ENCODE peak calls at places on chromosome X, in four cellular contexts. H is lower lobe of right lung, F is A549, K is tibial artery. T is an unnamed sample.
A peak's percentile ranks its signal among the peaks of the same experiment; 100 is the strongest.

GRCh38 chrX:57453901-57454300 is 137.9 kb upstream of the ZXDB start:
- DNase-seq in F (peak; percentile 37), K (no peak), H (no peak), T (no peak)

GRCh38 chrX:63283331-63283730 is 67.8 kb downstream of the SPIN4 start:
- DNase-seq in H (no peak), K (no peak), F (no peak), T (no peak)

GRCh38 chrX:104315555-104315954 is 60.8 kb upstream of the ESX1 start:
- DNase-seq in H (no peak), K (no peak), F (peak; percentile 20), T (no peak)

GRCh38 chrX:134172588-134173259 is 64.3 kb upstream of the CCDC160 start:
- DNase-seq in H (peak; percentile 48), F (peak; percentile 1), K (peak; percentile 54), T (no peak)

GRCh38 chrX:41291309-41291708 is 42.7 kb upstream of the DDX3X start:
- DNase-seq in F (no peak), K (no peak), H (no peak), T (no peak)

GRCh38 chrX:56564921-56565861 is 1.8 kb downstream of the UBQLN2 start:
- DNase-seq in F (peak; percentile 2), K (no peak), H (no peak), T (no peak)

GRCh38 chrX:2463973-2464676 is 36.7 kb downstream of the DHRSX start:
- DNase-seq in H (peak; percentile 14), K (no peak), F (peak; percentile 99), T (no peak)

GRCh38 chrX:108299101-108299591 is 139.1 kb downstream of the COL4A6 start:
- DNase-seq in H (no peak), F (peak; percentile 24), K (no peak), T (no peak)

GRCh38 chrX:20545538-20545937 is 278.8 kb upstream of the RPS6KA3 start:
- DNase-seq in H (no peak), K (no peak), F (no peak), T (no peak)

GRCh38 chrX:100750901-100751300 is 19.0 kb upstream of the SYTL4 start:
- DNase-seq in K (no peak), F (no peak), H (no peak), T (no peak)

GRCh38 chrX:97211070-97211469 is 327.4 kb downstream of the RPA4 start:
- DNase-seq in F (no peak), K (no peak), H (no peak), T (no peak)

GRCh38 chrX:154396948-154397887 is 959 bp upstream of the RPL10 start:
- DNase-seq in H (peak; percentile 86), K (peak; percentile 87), F (peak; percentile 82), T (peak; percentile 60)

GRCh38 chrX:10087391-10087790 is 69.4 kb upstream of the CLCN4 start:
- DNase-seq in F (no peak), H (no peak), K (no peak), T (no peak)

GRCh38 chrX:34140816-34141215 is 8.7 kb upstream of the FAM47A start:
- DNase-seq in H (no peak), K (no peak), F (no peak), T (no peak)

GRCh38 chrX:135449637-135450550 is 28.1 kb downstream of the SMIM10L2A start:
- DNase-seq in H (no peak), F (no peak), K (no peak), T (no peak)

GRCh38 chrX:76127341-76127740 is 45.5 kb upstream of the PBDC1 start:
- DNase-seq in F (no peak), K (no peak), H (no peak), T (no peak)
- TF ChIP-seq CTCF in F (no peak), K (no peak), H (peak; percentile 24), T (no peak)

GRCh38 chrX:140088438-140088837 is 123.1 kb upstream of the CXorf66 start:
- DNase-seq in H (no peak), K (no peak), F (no peak), T (no peak)

GRCh38 chrX:140091276-140091886 is 126.1 kb upstream of the CXorf66 start:
- DNase-seq in H (peak; percentile 45), F (peak; percentile 9), K (peak; percentile 60), T (peak; percentile 45)

GRCh38 chrX:140090800-140091275 is 125.5 kb upstream of the CXorf66 start:
- DNase-seq in F (no peak), K (no peak), H (no peak), T (no peak)

GRCh38 chrX:140087865-140088264 is 122.5 kb upstream of the CXorf66 start:
- DNase-seq in F (no peak), H (no peak), K (no peak), T (no peak)

DNA sequence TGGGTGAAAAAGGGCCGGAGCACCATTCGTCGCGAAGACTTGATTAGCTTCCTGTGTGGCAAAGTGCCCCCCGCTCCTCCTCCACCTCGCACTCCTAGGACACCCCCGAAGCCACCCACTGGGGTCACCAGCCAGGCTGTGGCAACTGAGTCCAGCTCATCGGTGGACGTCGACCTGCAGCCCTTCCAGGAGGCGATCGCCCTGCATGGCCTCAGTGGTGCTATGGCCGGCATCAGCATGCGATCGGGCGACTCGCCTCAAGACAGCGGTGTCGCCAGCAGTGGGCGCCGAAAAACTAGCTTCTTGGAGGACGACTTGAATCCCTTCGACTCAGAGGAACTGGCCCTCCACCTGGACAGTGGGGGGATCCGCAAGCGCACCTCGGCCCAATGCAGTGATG is 126.8 kb upstream of the CXorf66 start:
- DNase-seq in K (no peak), H (no peak), F (no peak), T (no peak)
- TF ChIP-seq CTCF in K (no peak), H (no peak), F (no peak), T (no peak)

GRCh38 chrX:40154229-40154852 is 56.6 kb upstream of the BCOR start:
- DNase-seq in F (peak; percentile 57), K (peak; percentile 75), H (no peak), T (no peak)

GRCh38 chrX:40154853-40155616 is 57.3 kb upstream of the BCOR start:
- DNase-seq in F (peak; percentile 74), K (peak; percentile 87), H (peak; percentile 76), T (no peak)

GRCh38 chrX:40152706-40153334 is 55.1 kb upstream of the BCOR start:
- DNase-seq in F (peak; percentile 42), H (peak; percentile 71), K (peak; percentile 85), T (no peak)

GRCh38 chrX:40152173-40152705 is 54.5 kb upstream of the BCOR start:
- DNase-seq in H (peak; percentile 59), F (no peak), K (peak; percentile 70), T (no peak)

DNA sequence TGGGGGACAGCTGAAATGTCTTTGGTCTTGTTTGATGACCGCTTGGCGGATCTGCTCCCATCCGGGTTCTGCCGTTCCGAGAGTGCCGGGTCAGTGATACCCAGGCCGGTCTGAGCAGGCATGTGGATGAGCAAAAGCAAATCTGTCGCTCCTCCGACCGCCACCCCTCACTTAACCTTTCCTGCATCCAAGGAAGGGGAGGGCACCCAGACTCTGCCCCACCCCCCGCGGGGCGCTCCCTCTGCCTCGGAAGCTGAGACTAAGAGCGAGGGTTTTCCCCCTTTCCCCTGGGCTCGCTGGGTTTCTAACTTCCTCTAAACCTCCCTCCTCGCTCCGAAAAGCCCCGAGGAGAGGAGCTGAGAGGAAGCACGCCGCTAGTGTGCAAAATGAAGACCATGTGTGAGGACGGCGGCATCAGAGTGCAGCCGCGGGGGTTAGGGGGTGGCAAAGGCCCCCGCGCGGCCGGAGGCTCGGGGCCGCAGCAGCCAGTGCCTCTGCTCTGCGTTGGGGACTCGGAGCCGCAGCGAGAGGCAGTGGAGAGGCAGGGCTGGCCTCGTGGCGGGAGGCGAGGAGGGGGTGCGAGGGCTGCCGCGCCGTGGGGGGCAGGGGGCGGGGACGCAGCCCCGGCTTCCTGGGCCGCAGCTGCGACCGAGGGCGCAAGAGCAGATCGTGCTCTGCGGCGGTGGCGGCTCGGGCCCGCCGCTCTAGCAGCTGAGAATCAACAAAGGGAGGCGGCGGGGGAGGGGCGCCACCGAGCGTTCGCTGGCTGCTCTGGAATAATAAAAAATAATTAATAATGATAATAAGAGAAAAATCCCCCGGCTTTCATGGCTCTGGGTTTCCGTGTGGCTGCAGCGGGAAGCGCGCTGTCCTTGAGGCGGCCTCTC is 55.8 kb upstream of the BCOR start:
- DNase-seq in K (peak; percentile 73), H (peak; percentile 65), F (peak; percentile 41), T (peak; percentile 68)
- TF ChIP-seq CTCF in K (no peak), H (peak; percentile 17), F (peak; percentile 14), T (no peak)

DNA sequence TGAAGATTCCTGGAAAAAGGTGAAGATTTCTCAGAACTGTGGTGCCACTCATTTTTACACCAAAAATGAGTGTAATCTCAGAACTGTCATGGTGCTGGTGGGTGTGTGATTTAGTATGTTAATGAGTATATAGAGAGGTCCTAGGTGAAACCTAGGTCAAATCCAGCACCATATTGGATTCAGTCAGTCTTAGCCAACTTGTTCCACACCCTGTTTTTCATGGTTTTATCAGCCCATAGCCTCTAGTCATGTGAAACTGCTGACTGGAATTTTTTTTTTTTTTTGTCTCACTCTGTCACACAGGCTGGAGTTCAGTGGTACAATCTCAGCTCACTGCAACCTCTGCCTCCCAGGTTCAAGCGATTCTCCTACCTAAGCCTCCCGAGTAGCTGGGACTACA is 58.0 kb downstream of the LAS1L start:
- DNase-seq in H (no peak), F (no peak), K (no peak), T (no peak)
- TF ChIP-seq CTCF in H (no peak), F (no peak), K (no peak), T (no peak)

DNA sequence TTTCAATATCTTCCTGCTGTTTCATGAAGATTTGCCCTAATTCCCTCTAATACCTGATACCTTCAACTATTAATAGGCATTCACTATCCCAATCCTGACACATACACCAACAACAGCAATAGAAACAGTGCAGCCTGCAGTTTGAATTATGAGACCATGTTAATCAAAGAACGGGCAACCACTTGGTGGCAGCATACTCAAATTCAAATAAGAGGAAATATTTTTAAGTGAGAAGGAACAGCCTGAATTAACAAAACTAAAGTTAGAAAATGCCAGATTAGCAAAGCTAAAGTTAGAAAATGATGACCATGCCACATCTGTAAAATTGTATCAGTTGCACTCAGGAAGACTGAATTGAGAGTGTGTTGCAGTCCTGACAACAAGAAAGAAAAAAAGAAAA is 204.9 kb downstream of the SMARCA1 start:
- DNase-seq in H (no peak), F (peak; percentile 30), K (no peak), T (no peak)
- TF ChIP-seq CTCF in H (no peak), F (peak; percentile 53), K (no peak), T (peak; percentile 19)

GRCh38 chrX:151488677-151489076 is 74.8 kb upstream of the PASD1 start:
- DNase-seq in K (no peak), H (no peak), F (peak; percentile 13), T (no peak)
- TF ChIP-seq CTCF in K (no peak), H (no peak), F (no peak), T (no peak)